ENCODE peak calls at places on chromosomes 4 and X, in eight cellular contexts. E is choroid plexus epithelial cell; A is activated CD4-positive, alpha-beta T cell treated with anti-CD3 and anti-CD28 coated beads, Interleukin-2, amount 50 U/mL, for 1 hour; V is NCI-H524; W is EH; U is NCI-H2171 treated with DMSO at 0.1 percent for 48 hours; M is lower leg skin; Z is SW 1271. K is an unnamed sample.

GRCh38 chr4:101232074-101232776 is 115.1 kb downstream of the PPP3CA start:
- DNase-seq in Z (peak; percentile 38), V (no peak), U (peak; percentile 6), M (no peak), A (no peak), E (peak; percentile 92), W (peak; percentile 84), K (no peak)

GRCh38 chrX:40152706-40153334 is 55.1 kb upstream of the BCOR start:
- DNase-seq in A (no peak), U (peak; percentile 45), V (no peak), Z (no peak), E (no peak), M (no peak), W (peak; percentile 43), K (no peak)

GRCh38 chr4:7364979-7365378 is 69.8 kb downstream of the PSAPL1 start:
- DNase-seq in M (no peak), V (no peak), E (no peak), A (no peak), U (no peak), W (no peak), Z (no peak), K (no peak)

GRCh38 chrX:110408949-110409588 is 50.4 kb downstream of the RTL9 start:
- DNase-seq in M (no peak), U (no peak), W (no peak), A (no peak), V (no peak), E (peak; percentile 52), Z (no peak), K (no peak)

GRCh38 chrX:27997641-27998040 is 16.4 kb upstream of the DCAF8L1 start:
- DNase-seq in Z (no peak), W (no peak), V (no peak), U (no peak), E (no peak), M (no peak), A (no peak), K (no peak)

GRCh38 chrX:25737540-25737939 is 400.6 kb upstream of the MAGEB18 start:
- DNase-seq in V (no peak), M (no peak), U (no peak), A (no peak), Z (no peak), E (no peak), W (no peak), K (no peak)

GRCh38 chr4:138773321-138773720 is 242.3 kb upstream of the NOCT start:
- DNase-seq in A (no peak), V (no peak), M (no peak), W (no peak), U (no peak), E (no peak), Z (no peak), K (no peak)

GRCh38 chr4:8310306-8310705 is 40.8 kb downstream of the HTRA3 start:
- DNase-seq in E (no peak), Z (no peak), W (no peak), A (no peak), V (no peak), U (no peak), M (peak; percentile 59), K (no peak)

GRCh38 chr4:107006218-107006617 is 29.9 kb downstream of the DKK2 start:
- DNase-seq in A (no peak), Z (no peak), M (no peak), V (no peak), W (no peak), U (no peak), E (no peak), K (no peak)

GRCh38 chrX:1894656-1895055 is 279.8 kb downstream of the ASMT start:
- DNase-seq in Z (no peak), M (peak; percentile 58), E (no peak), A (no peak), V (peak; percentile 2), W (no peak), U (no peak), K (no peak)

GRCh38 chrX:121254336-121254735 is 206.9 kb downstream of the GLUD2 start:
- DNase-seq in E (peak; percentile 2), V (peak; percentile 39), U (no peak), W (no peak), A (no peak), M (no peak), Z (no peak), K (no peak)

GRCh38 chr4:115844180-115844579 is 730.8 kb upstream of the NDST4 start:
- DNase-seq in E (no peak), M (no peak), V (no peak), Z (no peak), A (no peak), W (no peak), U (no peak), K (no peak)

GRCh38 chrX:150627957-150628356 is 59.5 kb downstream of the MTM1 start:
- DNase-seq in W (no peak), E (no peak), M (no peak), A (no peak), U (no peak), V (no peak), Z (no peak), K (no peak)

GRCh38 chr4:161642708-161643107 is 521.1 kb downstream of the FSTL5 start:
- DNase-seq in V (no peak), U (peak; percentile 6), W (no peak), E (peak; percentile 33), Z (no peak), A (no peak), M (no peak), K (no peak)

K was measured in activated CD4-positive, alpha-beta memory T cell treated with anti-CD3 and anti-CD28 coated beads, Interleukin-2, amount 10 ng/mL, durations not matched to agents 7 days and 5 days.